ENCODE peak calls at places on chromosome 12, in ten cellular contexts. L is mammary epithelial cell; S is CD8-positive, alpha-beta T cell; J is heart left ventricle; Z is left ventricle myocardium inferior; G is upper lobe of left lung; Q is left lung; X is CD8-positive, alpha-beta memory T cell; M is NT2/D1; O is RWPE2. N is an unnamed sample.

GRCh38 chr12:3049596-3050314 is 27.4 kb upstream of the TSPAN9 start:
- DNase-seq in L (no peak), S (no peak), J (no peak), Z (no peak), G (no peak), Q (no peak), X (no peak), M (no peak), O (no peak), N (no peak)

GRCh38 chr12:119006749-119007148 is 25.4 kb downstream of the SRRM4 start:
- DNase-seq in L (no peak), S (no peak), J (no peak), Z (no peak), G (peak; percentile 19), Q (peak; percentile 53), X (no peak), M (no peak), O (no peak), N (no peak)

GRCh38 chr12:89924191-89924590 is 215.6 kb upstream of the ATP2B1 start:
- DNase-seq in L (no peak), S (no peak), J (no peak), Z (no peak), G (no peak), Q (no peak), X (no peak), M (no peak), O (no peak), N (no peak)

GRCh38 chr12:53236443-53237111 is 4.6 kb upstream of the RARG start:
- DNase-seq in L (no peak), S (peak; percentile 53), J (no peak), Z (no peak), G (no peak), Q (peak; percentile 41), X (peak; percentile 72), M (no peak), O (no peak), N (peak; percentile 75)

GRCh38 chr12:39364196-39364595 is 78.7 kb downstream of the KIF21A start:
- DNase-seq in L (peak; percentile 23), S (no peak), J (no peak), Z (no peak), G (no peak), Q (no peak), X (no peak), M (no peak), O (no peak), N (no peak)

GRCh38 chr12:119179335-119180021 is 747 bp downstream of the HSPB8 start:
- DNase-seq in L (no peak), S (no peak), J (peak; percentile 67), Z (no peak), G (peak; percentile 78), Q (peak; percentile 60), X (no peak), M (peak; percentile 67), O (no peak), N (no peak)

GRCh38 chr12:118044075-118044474 is 16.9 kb downstream of the WSB2 start:
- DNase-seq in L (no peak), S (no peak), J (no peak), Z (no peak), G (no peak), Q (no peak), X (no peak), M (no peak), O (no peak), N (no peak)

GRCh38 chr12:21643758-21644157 is 13.9 kb downstream of the LDHB start:
- DNase-seq in L (no peak), S (no peak), J (no peak), Z (no peak), G (no peak), Q (no peak), X (no peak), M (no peak), O (no peak), N (no peak)

GRCh38 chr12:34345801-34346200 is 323.5 kb downstream of the ALG10 start:
- DNase-seq in L (no peak), S (no peak), J (no peak), Z (no peak), G (no peak), Q (no peak), X (no peak), M (no peak), O (no peak), N (no peak)

GRCh38 chr12:34346372-34347034 is 324.2 kb downstream of the ALG10 start:
- DNase-seq in L (no peak), S (no peak), J (no peak), Z (no peak), G (no peak), Q (no peak), X (no peak), M (no peak), O (no peak), N (no peak)

GRCh38 chr12:34348836-34349672 is 326.8 kb downstream of the ALG10 start:
- DNase-seq in L (no peak), S (no peak), J (no peak), Z (no peak), G (no peak), Q (no peak), X (no peak), M (no peak), O (no peak), N (no peak)

GRCh38 chr12:34348064-34348463 is 325.8 kb downstream of the ALG10 start:
- DNase-seq in L (no peak), S (no peak), J (no peak), Z (no peak), G (no peak), Q (no peak), X (no peak), M (no peak), O (no peak), N (no peak)

GRCh38 chr12:34347367-34347766 is 325.1 kb downstream of the ALG10 start:
- DNase-seq in L (no peak), S (no peak), J (no peak), Z (no peak), G (no peak), Q (no peak), X (no peak), M (peak; percentile 49), O (no peak), N (no peak)
- H3K9me3 ChIP-seq in L (peaks cover 42% of the 10 kb centered on the region), S (no peaks in the 10 kb centered on the region), J (no peaks in the 10 kb centered on the region), Z (peaks cover 6% of the 10 kb centered on the region), G (no peaks in the 10 kb centered on the region), Q (no peaks in the 10 kb centered on the region), X (no peaks in the 10 kb centered on the region), M (no peaks in the 10 kb centered on the region), O (no peaks in the 10 kb centered on the region), N (no peaks in the 10 kb centered on the region)

DNA sequence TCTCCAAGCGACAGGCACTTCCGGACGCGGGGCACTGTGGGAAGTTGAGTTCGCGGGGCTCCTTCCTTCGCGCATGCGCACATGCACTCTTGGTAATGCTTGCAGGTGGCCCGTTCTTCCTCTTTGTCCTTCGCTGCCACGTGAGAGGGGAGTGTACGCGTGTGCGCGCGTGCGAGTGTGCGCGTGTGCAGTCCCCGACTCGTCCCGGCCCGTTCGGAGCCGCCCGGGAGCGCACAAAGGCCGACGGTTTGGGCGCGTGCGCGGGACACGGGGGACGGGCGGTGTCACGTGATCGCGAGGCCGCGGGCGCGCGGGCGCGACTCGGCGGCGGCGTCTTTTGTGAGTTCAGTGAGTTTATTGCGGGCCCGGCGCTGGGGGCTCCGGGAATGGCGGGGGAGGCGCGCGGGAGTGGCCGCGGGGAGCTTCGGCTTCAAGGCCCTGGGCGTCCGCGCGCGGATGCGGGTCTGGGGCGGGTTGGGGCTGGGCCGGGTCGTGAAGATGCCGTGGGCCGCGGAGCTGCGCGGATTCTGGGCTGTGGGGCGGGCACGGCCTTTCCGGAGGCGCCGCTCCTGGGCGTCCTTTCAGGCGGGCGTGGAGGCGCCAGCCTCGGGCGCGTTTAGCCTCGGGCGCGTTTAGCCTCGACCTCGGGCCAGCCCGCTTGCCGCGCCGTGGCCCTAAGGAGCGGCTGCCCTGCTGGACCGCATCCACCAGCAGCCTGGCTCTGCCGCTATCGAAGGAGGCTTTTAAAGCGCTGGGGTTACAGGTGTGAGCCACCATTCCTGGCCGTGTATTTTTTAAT is at the start of gene ZNF84:
- DNase-seq in L (peak; percentile 99), S (peak; percentile 96), J (peak; percentile 98), Z (peak; percentile 95), G (peak; percentile 99), Q (peak; percentile 97), X (peak; percentile 99), M (peak; percentile 89), O (peak; percentile 97), N (peak; percentile 94)
- H3K9me3 ChIP-seq in L (peaks cover 29% of the 10 kb centered on the region), S (peaks cover 29% of the 10 kb centered on the region), J (peaks cover 37% of the 10 kb centered on the region), Z (peaks cover 66% of the 10 kb centered on the region), G (peaks cover 35% of the 10 kb centered on the region), Q (no peaks in the 10 kb centered on the region), X (peaks cover 35% of the 10 kb centered on the region), M (peaks cover 42% of the 10 kb centered on the region), O (peaks cover 26% of the 10 kb centered on the region), N (peaks cover 27% of the 10 kb centered on the region)

GRCh38 chr12:79560165-79560889 is 130.4 kb downstream of the PAWR start:
- DNase-seq in L (no peak), S (no peak), J (no peak), Z (no peak), G (no peak), Q (no peak), X (no peak), M (no peak), O (no peak), N (no peak)

GRCh38 chr12:79566452-79566851 is 124.3 kb downstream of the PAWR start:
- DNase-seq in L (peak; percentile 24), S (no peak), J (no peak), Z (no peak), G (no peak), Q (no peak), X (no peak), M (no peak), O (no peak), N (no peak)

GRCh38 chr12:79561401-79562132 is 129.2 kb downstream of the PAWR start:
- DNase-seq in L (no peak), S (no peak), J (no peak), Z (no peak), G (peak; percentile 80), Q (peak; percentile 74), X (no peak), M (no peak), O (no peak), N (no peak)

GRCh38 chr12:79559591-79559990 is 131.2 kb downstream of the PAWR start:
- DNase-seq in L (no peak), S (no peak), J (no peak), Z (no peak), G (no peak), Q (no peak), X (no peak), M (no peak), O (no peak), N (no peak)

DNA sequence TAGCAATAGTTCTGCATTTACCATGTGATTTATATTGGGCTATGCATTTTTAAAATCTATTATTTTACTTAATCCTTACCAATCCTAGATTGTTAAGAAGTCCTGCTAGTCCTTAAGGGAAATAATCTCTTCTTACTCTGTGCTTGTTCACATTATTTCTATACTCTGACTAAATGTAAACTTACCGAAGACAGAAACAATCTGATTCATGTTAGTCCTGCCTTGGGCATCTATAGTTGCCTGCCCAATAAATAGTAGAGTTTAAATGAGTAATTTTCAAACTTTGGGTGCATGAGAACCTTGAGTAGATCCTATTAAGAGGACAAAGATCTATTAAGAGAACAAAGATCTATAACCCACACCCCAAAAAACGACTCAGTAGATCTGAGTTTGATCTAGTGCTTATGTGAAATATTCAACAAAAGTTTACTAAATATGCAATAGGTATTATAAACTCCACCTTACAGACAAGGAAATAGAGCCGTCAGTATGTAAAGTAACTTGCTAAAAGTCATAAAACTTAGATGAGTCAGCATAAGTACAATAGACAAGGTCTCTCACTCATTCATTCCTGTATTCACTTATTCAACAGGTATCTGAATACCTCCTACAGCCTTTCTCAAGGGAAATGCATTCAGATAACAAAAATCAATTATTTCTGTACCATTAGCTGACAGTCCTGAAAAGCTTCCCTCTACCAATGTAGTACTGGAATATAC is 127.6 kb downstream of the PAWR start:
- DNase-seq in L (no peak), S (no peak), J (no peak), Z (no peak), G (no peak), Q (no peak), X (no peak), M (no peak), O (no peak), N (no peak)
- H3K9me3 ChIP-seq in L (no peaks in the 10 kb centered on the region), S (no peaks in the 10 kb centered on the region), J (no peaks in the 10 kb centered on the region), Z (peaks cover 18% of the 10 kb centered on the region), G (no peaks in the 10 kb centered on the region), Q (no peaks in the 10 kb centered on the region), X (no peaks in the 10 kb centered on the region), M (peaks cover 93% of the 10 kb centered on the region), O (no peaks in the 10 kb centered on the region), N (no peaks in the 10 kb centered on the region)

GRCh38 chr12:12811343-12811742 is 1.8 kb upstream of the DDX47 start:
- DNase-seq in L (no peak), S (no peak), J (no peak), Z (no peak), G (no peak), Q (no peak), X (no peak), M (no peak), O (no peak), N (no peak)

GRCh38 chr12:12810507-12811143 is 2.5 kb upstream of the DDX47 start:
- DNase-seq in L (no peak), S (no peak), J (no peak), Z (no peak), G (no peak), Q (no peak), X (no peak), M (no peak), O (no peak), N (no peak)

GRCh38 chr12:12813120-12814101 is at the start of gene DDX47:
- DNase-seq in L (peak; percentile 86), S (peak; percentile 98), J (peak; percentile 95), Z (peak; percentile 97), G (peak; percentile 99), Q (peak; percentile 99), X (peak; percentile 96), M (peak; percentile 100), O (peak; percentile 77), N (peak; percentile 91)

GRCh38 chr12:12812163-12812562 is 983 bp upstream of the DDX47 start:
- DNase-seq in L (no peak), S (no peak), J (no peak), Z (no peak), G (no peak), Q (no peak), X (no peak), M (no peak), O (no peak), N (no peak)

GRCh38 chr12:12812605-12813119 is 484 bp upstream of the DDX47 start:
- DNase-seq in L (no peak), S (no peak), J (no peak), Z (no peak), G (no peak), Q (no peak), X (no peak), M (no peak), O (no peak), N (no peak)
- H3K9me3 ChIP-seq in L (no peaks in the 10 kb centered on the region), S (no peaks in the 10 kb centered on the region), J (no peaks in the 10 kb centered on the region), Z (no peaks in the 10 kb centered on the region), G (no peaks in the 10 kb centered on the region), Q (no peaks in the 10 kb centered on the region), X (no peaks in the 10 kb centered on the region), M (no peaks in the 10 kb centered on the region), O (no peaks in the 10 kb centered on the region), N (no peaks in the 10 kb centered on the region)

N was measured in T-helper 17 cell.